ENCODE peak calls at places on chromosomes 2 and 18, in five cellular contexts. Y is prostate gland, S is upper lobe of left lung, N is GM12892, M is heart left ventricle. Q is an unnamed sample.

GRCh38 chr2:78355967-78356366 is 669.5 kb upstream of the REG3G start:
- DNase-seq in Y (no peak), S (no peak), M (no peak), N (no peak), Q (no peak)

GRCh38 chr2:220373878-220374277 is 746.4 kb downstream of the SLC4A3 start:
- DNase-seq in S (no peak), N (no peak), Y (no peak), M (no peak), Q (no peak)

GRCh38 chr2:136381722-136382633 is 264.0 kb upstream of the CXCR4 start:
- DNase-seq in N (peak; percentile 23), S (peak; percentile 60), Y (no peak), M (no peak), Q (peak; percentile 71)

GRCh38 chr2:222968550-222969155 is 83.3 kb upstream of the KCNE4 start:
- DNase-seq in N (no peak), M (no peak), Y (no peak), S (no peak), Q (no peak)

GRCh38 chr2:119308793-119309330 is 57.8 kb downstream of the C2orf76 start:
- DNase-seq in Y (no peak), M (no peak), N (no peak), S (no peak), Q (no peak)

GRCh38 chr2:220703279-220703678 is 868.8 kb downstream of the EPHA4 start:
- DNase-seq in Y (no peak), S (no peak), N (no peak), M (no peak), Q (no peak)

GRCh38 chr2:161036926-161037325 is 123.3 kb upstream of the TANK start:
- DNase-seq in Y (no peak), N (no peak), M (no peak), S (no peak), Q (no peak)

GRCh38 chr2:109415460-109416004 is 198.2 kb downstream of the SEPTIN10 start:
- DNase-seq in Y (no peak), S (no peak), M (no peak), N (no peak), Q (no peak)

GRCh38 chr18:23169683-23170082 is 34.4 kb downstream of the CABLES1 start:
- DNase-seq in N (no peak), S (no peak), M (no peak), Y (no peak), Q (no peak)

GRCh38 chr18:23547806-23548205 is 38.5 kb downstream of the NPC1 start:
- DNase-seq in S (no peak), M (no peak), Y (no peak), N (no peak), Q (no peak)

GRCh38 chr2:42498482-42498881 is 4.7 kb upstream of the KCNG3 start:
- DNase-seq in S (no peak), Y (no peak), N (no peak), M (no peak), Q (no peak)

GRCh38 chr18:23106575-23106974 is 28.7 kb upstream of the CABLES1 start:
- DNase-seq in Y (peak; percentile 17), M (no peak), S (no peak), N (no peak), Q (peak; percentile 61)

GRCh38 chr2:120847700-120848321 is 112.1 kb downstream of the GLI2 start:
- DNase-seq in S (no peak), Y (peak; percentile 30), N (no peak), M (no peak), Q (no peak)

GRCh38 chr2:210233487-210233886 is 8.2 kb upstream of the ACADL start:
- DNase-seq in Y (peak; percentile 45), N (no peak), M (no peak), S (peak; percentile 73), Q (no peak)

GRCh38 chr2:25597881-25598280 is 75.5 kb downstream of the DTNB start:
- DNase-seq in Y (no peak), S (no peak), M (no peak), N (no peak), Q (no peak)

GRCh38 chr2:16073921-16074425 is 133.6 kb downstream of the MYCN start:
- DNase-seq in N (no peak), M (no peak), Y (no peak), S (no peak), Q (no peak)

GRCh38 chr18:3245853-3246635 is 1.6 kb upstream of the MYL12A start:
- DNase-seq in S (peak; percentile 96), M (peak; percentile 93), Y (peak; percentile 88), N (peak; percentile 39), Q (peak; percentile 91)

GRCh38 chr2:133407341-133407740 is 160.9 kb downstream of the NCKAP5 start:
- DNase-seq in M (no peak), N (no peak), Y (no peak), S (no peak), Q (no peak)

GRCh38 chr2:25989154-25989553 is 6.9 kb upstream of the KIF3C start:
- DNase-seq in Y (no peak), M (no peak), N (no peak), S (no peak), Q (no peak)

GRCh38 chr2:196012314-196012713 is 56.3 kb downstream of the DNAH7 start:
- DNase-seq in N (no peak), Y (no peak), M (no peak), S (no peak), Q (no peak)

GRCh38 chr2:20223345-20224190 is 1.4 kb downstream of the SDC1 start:
- DNase-seq in Y (no peak), S (no peak), N (no peak), M (no peak), Q (no peak)

GRCh38 chr2:12318427-12319057 is 398.2 kb upstream of the TRIB2 start:
- DNase-seq in S (no peak), Y (peak; percentile 66), M (no peak), N (no peak), Q (peak; percentile 46)

DNA sequence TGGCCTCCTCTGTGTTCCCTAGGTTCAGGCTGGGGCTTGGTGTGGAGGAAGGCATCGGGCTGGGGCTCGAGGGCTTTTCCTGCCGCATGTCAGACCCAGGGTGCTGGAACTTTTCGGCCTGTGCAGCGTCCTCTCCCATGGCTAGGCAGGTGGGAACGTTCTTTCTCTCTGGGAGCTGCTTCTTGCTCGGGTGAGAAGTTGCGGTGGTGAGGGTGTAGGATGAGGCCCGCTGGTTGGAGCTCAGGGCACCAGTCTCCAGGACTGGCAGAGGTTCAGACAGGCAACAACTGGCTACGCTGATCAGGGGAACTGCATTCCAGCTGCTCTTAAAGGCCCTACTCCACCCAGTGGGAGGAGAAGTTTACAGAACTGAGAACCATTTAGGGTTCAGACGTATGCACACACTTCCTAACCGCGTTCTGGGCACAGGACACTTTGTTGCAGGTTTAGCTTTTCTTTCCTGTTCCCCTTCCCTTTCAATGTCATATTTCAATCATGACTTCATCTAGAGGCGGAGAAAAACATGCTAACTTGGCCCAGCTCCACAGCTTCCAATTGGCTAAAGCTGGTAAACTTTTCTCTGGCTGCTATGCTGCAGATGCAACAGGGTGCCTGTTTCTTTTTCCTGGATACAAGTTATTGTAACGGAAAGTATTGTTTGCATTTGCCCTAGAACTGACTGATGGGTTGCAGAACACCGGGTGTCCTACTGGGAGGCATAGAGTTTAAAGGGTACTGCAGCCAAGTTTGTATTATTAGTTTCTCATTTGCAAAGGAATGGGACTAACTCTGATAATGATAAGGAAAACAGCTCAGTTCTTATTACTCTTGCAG is at the start of gene CAVIN2:
- DNase-seq in N (no peak), M (peak; percentile 76), Y (peak; percentile 48), S (peak; percentile 85), Q (peak; percentile 50)
- TF ChIP-seq POLR2A in N (no peak), M (peak; percentile 81), Y (no peak), S (no peak), Q (peak; percentile 59)

DNA sequence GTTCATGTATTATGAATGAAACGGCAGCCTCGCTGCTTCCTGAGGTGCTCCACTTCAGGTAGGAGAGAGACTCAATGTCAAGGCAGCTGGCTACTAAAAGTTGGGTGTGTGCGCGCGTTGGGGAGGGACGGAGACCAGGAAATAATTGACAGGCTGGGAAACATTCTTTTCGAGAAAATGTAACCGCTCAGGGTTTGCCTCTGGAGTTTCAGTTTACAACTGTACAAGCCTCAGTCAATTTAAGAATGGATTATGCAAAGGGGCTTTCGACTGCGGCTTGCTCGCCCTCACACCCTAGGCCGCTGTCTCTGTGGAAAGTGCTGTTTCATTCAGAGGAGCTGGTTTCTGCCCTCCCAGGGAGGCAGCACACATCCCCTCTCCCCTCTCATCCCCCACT is 4.4 kb upstream of the SPRED2 start:
- DNase-seq in S (no peak), N (peak; percentile 62), Y (no peak), M (no peak), Q (no peak)
- TF ChIP-seq POLR2A in S (no peak), N (no peak), Y (no peak), M (no peak), Q (no peak)

GRCh38 chr2:10307561-10308156 is 5.0 kb downstream of the HPCAL1 start:
- DNase-seq in Y (no peak), N (no peak), M (no peak), S (peak; percentile 76), Q (no peak)
- TF ChIP-seq POLR2A in Y (no peak), N (no peak), M (no peak), S (no peak), Q (no peak)

DNA sequence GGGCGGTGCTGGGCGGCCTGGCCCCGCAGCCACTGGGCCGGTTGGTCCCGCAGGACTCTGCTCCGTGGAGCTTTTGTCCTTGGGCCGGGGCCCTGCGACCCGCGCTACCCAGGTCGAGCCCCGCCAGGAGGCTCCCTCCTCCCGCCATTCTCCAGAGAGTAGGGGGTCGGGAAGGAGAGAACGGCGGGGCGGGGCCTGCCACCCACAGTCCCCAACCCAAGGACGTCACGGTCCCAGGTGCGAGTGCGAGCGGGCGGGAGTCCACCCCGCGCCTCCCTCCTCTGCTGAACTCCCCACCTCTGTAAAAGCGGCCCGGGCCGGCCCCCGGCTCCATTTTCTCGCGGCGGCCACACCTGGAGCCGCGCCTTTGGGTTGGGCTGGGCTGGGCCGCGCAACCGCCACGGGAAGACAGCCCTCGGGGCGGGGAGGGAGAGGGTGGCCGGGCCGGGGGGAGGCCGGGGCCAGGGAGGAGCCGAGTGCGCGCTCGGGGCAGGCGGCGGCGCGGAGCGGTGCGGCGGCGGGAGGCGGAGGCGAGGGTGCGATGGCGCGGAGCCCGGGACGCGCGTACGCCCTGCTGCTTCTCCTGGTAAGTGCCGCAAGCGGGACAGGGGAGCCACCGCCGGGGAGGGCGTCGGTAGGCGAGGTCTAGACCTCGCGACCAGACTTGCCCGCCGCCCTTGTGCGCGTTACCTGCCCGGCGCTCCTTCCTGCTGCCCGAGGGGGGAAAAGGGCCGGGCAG is at the start of gene DSG2:
- DNase-seq in N (peak; percentile 78), S (peak; percentile 82), M (peak; percentile 78), Y (peak; percentile 86), Q (peak; percentile 92)
- TF ChIP-seq POLR2A in N (peak; percentile 83), S (no peak), M (no peak), Y (peak; percentile 76), Q (peak; percentile 87)

Q was measured in transverse colon.